ENCODE peak calls at places on chromosomes 13 and 19, in four cellular contexts. One of them, this sample, is unnamed.

GRCh38 chr13:94947392-94947791 is 235.0 kb upstream of the SOX21 start:
- DNase-seq in HepG2: no peak
- DNase-seq in A549: no peak
- DNase-seq in K562: no peak
- DNase-seq in this sample: no peak

GRCh38 chr13:44906758-44907157 is 82.5 kb downstream of the NUFIP1 start:
- DNase-seq in K562: no peak
- DNase-seq in A549: no peak
- DNase-seq in HepG2: no peak
- DNase-seq in this sample: no peak

GRCh38 chr13:80400834-80401450 is 60.0 kb upstream of the SPRY2 start:
- DNase-seq in A549: no peak
- DNase-seq in K562: no peak
- DNase-seq in HepG2: no peak
- DNase-seq in this sample: peak

GRCh38 chr19:29263305-29264080 is 50.5 kb upstream of the UQCRFS1 start:
- DNase-seq in A549: peak
- DNase-seq in K562: peak
- DNase-seq in HepG2: peak
- DNase-seq in this sample: no peak

GRCh38 chr19:15995536-15995935 is 46.7 kb downstream of the OR10H4 start:
- DNase-seq in HepG2: no peak
- DNase-seq in A549: no peak
- DNase-seq in K562: no peak
- DNase-seq in this sample: no peak

GRCh38 chr19:48400018-48400742 is 6.7 kb downstream of the GRIN2D start:
- DNase-seq in A549: peak
- DNase-seq in HepG2: peak
- DNase-seq in K562: peak
- DNase-seq in this sample: no peak

GRCh38 chr13:78595819-78596700 is 7.3 kb downstream of the POU4F1 start:
- DNase-seq in K562: no peak
- DNase-seq in HepG2: peak
- DNase-seq in A549: peak
- DNase-seq in this sample: no peak

GRCh38 chr19:907183-907853 is 5.7 kb downstream of the R3HDM4 start:
- DNase-seq in K562: peak
- DNase-seq in A549: no peak
- DNase-seq in HepG2: no peak
- DNase-seq in this sample: no peak

GRCh38 chr13:41317243-41317642 is 6.2 kb downstream of the NAA16 start:
- DNase-seq in K562: no peak
- DNase-seq in A549: no peak
- DNase-seq in HepG2: no peak
- DNase-seq in this sample: no peak

GRCh38 chr19:43784981-43785808 is 4.4 kb upstream of the KCNN4 start:
- DNase-seq in A549: peak
- DNase-seq in HepG2: peak
- DNase-seq in K562: peak
- DNase-seq in this sample: no peak

GRCh38 chr13:100497394-100497793 is 91.2 kb downstream of the GGACT start:
- DNase-seq in HepG2: no peak
- DNase-seq in A549: no peak
- DNase-seq in K562: no peak
- DNase-seq in this sample: no peak

GRCh38 chr19:18439025-18439909 is 1.3 kb upstream of the ISYNA1 start:
- DNase-seq in A549: no peak
- DNase-seq in HepG2: peak
- DNase-seq in K562: no peak
- DNase-seq in this sample: no peak

GRCh38 chr13:94712812-94713555 is 639 bp upstream of the SOX21 start:
- DNase-seq in A549: no peak
- DNase-seq in K562: no peak
- DNase-seq in HepG2: no peak
- DNase-seq in this sample: no peak

GRCh38 chr19:3467437-3468198 is 12.7 kb downstream of the SMIM24 start:
- DNase-seq in A549: no peak
- DNase-seq in K562: peak
- DNase-seq in HepG2: no peak
- DNase-seq in this sample: no peak

GRCh38 chr13:44904982-44905381 is 84.3 kb downstream of the NUFIP1 start:
- DNase-seq in HepG2: no peak
- DNase-seq in A549: peak
- DNase-seq in K562: no peak
- DNase-seq in this sample: no peak

GRCh38 chr13:83890358-83890757 is 8.1 kb upstream of the SLITRK1 start:
- DNase-seq in K562: no peak
- DNase-seq in HepG2: no peak
- DNase-seq in A549: no peak
- DNase-seq in this sample: no peak

GRCh38 chr13:36518707-36519106 is 86.4 kb downstream of the CCNA1 start:
- DNase-seq in A549: no peak
- DNase-seq in HepG2: no peak
- DNase-seq in K562: no peak
- DNase-seq in this sample: no peak

GRCh38 chr13:46885018-46885417 is 11.8 kb downstream of the HTR2A start:
- DNase-seq in K562: no peak
- DNase-seq in HepG2: no peak
- DNase-seq in A549: no peak
- DNase-seq in this sample: no peak

GRCh38 chr13:67221630-67222226 is 8.4 kb downstream of the PCDH9 start:
- DNase-seq in K562: no peak
- DNase-seq in A549: no peak
- DNase-seq in HepG2: no peak
- DNase-seq in this sample: no peak

GRCh38 chr19:679418-680286 is 3.5 kb downstream of the FSTL3 start:
- DNase-seq in A549: peak
- DNase-seq in HepG2: no peak
- DNase-seq in K562: peak
- DNase-seq in this sample: no peak

DNA sequence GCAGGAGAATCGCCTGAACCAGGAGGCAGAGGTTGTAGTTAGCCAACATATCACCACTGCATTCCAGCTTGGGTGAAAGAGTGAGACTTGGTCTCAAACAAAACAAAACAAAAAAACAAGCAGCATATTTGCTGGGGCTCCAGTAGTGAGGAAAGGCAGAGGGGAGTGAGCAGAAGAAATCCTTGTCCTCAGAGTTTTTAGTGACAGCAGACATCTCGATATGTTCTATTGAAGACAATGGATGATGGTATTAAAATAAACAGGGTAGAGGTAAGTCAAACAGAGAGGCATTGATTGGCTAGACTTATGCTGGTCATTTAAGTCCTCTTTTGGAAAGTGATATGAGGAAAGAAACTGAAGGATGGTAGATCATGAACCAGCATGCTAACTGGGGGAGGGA is 19.0 kb downstream of the NLRP7 start:
- DNase-seq in A549: no peak
- DNase-seq in HepG2: no peak
- DNase-seq in K562: peak
- DNase-seq in this sample: no peak
- TF ChIP-seq ESRRA in A549: no peak
- TF ChIP-seq ESRRA in HepG2: no peak
- TF ChIP-seq ESRRA in K562: no peak
- TF ChIP-seq ESRRA in this sample: no peak

DNA sequence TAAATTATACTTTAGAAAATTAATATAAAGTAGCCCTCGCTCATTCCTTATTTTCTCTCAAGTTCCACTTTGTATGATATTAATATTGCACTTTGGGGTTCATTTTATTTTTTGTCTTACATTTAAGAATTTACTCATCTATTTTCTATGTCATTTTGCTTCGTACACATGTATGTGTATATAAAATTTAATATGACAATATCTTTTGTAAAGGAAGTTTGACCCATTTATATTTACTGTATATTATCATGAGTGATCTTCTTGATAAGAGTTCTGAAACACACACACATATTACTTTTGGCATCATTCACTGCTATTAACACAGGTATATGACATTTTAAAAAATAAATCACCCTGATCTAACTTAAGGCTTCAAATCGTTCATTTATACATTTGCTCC is 83.1 kb downstream of the IRS2 start:
- DNase-seq in K562: no peak
- DNase-seq in A549: no peak
- DNase-seq in HepG2: no peak
- DNase-seq in this sample: no peak
- TF ChIP-seq RAD21 in K562: no peak
- TF ChIP-seq RAD21 in A549: no peak
- TF ChIP-seq RAD21 in HepG2: no peak
- TF ChIP-seq RAD21 in this sample: no peak

GRCh38 chr13:26456578-26457119 is 100.8 kb upstream of the WASF3 start:
- DNase-seq in A549: no peak
- DNase-seq in K562: no peak
- DNase-seq in HepG2: no peak
- DNase-seq in this sample: no peak
- TF ChIP-seq ESRRA in A549: no peak
- TF ChIP-seq ESRRA in K562: no peak
- TF ChIP-seq ESRRA in HepG2: no peak
- TF ChIP-seq ESRRA in this sample: no peak

GRCh38 chr13:76210262-76210661 is 574.1 kb downstream of the LMO7 start:
- DNase-seq in HepG2: no peak
- DNase-seq in K562: no peak
- DNase-seq in A549: no peak
- DNase-seq in this sample: no peak
- TF ChIP-seq RAD21 in HepG2: no peak
- TF ChIP-seq RAD21 in K562: no peak
- TF ChIP-seq RAD21 in A549: no peak
- TF ChIP-seq RAD21 in this sample: no peak

DNA sequence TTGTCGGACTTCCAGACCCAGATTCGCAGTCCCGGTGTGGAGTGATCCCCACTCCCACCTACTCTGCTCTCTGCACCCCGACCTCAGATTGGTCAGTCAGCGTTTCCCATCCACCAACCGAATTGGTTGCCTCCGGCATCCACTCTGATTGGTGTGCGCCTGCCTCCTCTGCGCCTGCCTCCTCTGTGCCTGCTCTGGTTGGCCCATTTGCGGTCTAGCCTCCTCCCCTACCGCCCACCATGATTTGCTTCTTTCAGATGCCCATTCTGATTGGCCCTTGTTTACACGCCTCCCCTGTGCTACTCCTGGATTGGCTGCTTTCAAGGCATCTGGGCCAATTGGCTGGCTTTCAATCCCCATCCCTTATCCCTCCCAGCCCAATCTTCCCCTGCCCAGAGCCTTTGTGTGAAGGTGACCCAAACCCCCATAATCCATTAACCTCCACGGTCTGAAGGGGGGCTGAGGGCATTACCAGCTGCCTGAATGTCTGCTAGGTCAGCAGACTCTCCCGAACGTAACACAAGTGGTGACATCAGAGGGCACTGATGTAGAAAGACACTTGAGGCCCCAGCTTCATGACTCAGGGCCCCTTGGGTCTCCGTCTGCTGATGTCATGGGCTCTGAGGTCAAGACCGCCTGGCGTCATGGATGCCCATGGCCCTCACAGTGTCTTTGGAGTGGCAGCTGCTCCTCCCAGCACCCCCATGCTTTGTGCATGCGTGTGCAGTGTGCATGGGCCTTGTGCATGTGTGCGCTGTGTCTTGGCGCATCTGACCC is 80.5 kb downstream of the MAP4K1 start:
- DNase-seq in A549: no peak
- DNase-seq in K562: no peak
- DNase-seq in HepG2: no peak
- DNase-seq in this sample: no peak
- TF ChIP-seq ESRRA in A549: no peak
- TF ChIP-seq ESRRA in K562: no peak
- TF ChIP-seq ESRRA in HepG2: no peak
- TF ChIP-seq ESRRA in this sample: no peak

GRCh38 chr19:19460761-19461265 is 54.5 kb downstream of the TSSK6 start:
- DNase-seq in K562: no peak
- DNase-seq in HepG2: no peak
- DNase-seq in A549: no peak
- DNase-seq in this sample: no peak
- TF ChIP-seq RAD21 in K562: no peak
- TF ChIP-seq RAD21 in HepG2: no peak
- TF ChIP-seq RAD21 in A549: no peak
- TF ChIP-seq RAD21 in this sample: no peak

GRCh38 chr19:52910648-52911047 is 12.6 kb downstream of the ZNF888 start:
- DNase-seq in K562: no peak
- DNase-seq in HepG2: no peak
- DNase-seq in A549: no peak
- DNase-seq in this sample: no peak
- TF ChIP-seq ESRRA in K562: no peak
- TF ChIP-seq ESRRA in HepG2: no peak
- TF ChIP-seq ESRRA in A549: no peak
- TF ChIP-seq ESRRA in this sample: no peak

DNA sequence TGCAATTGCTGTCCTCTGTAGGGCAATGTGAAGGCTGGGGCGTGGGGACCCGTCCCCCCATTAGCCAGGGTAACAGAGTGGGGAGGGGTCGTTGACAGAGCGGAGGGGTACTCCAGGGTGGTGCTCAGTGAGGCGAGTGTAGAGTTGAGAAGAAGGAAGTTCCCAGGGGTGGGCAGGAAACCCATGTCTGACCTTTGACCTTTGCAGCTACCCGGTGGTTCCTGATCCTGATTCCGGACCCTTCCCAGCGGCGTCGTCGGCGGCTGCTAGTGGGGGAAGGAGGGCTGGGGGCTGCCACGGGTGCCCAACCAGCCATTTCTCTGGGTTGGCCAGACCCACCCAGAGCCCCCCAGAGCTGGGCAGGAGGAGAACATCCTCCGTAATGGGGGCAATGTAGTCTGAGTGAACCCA is 2.1 kb upstream of the PLVAP start:
- DNase-seq in HepG2: no peak
- DNase-seq in K562: peak
- DNase-seq in A549: no peak
- DNase-seq in this sample: no peak
- TF ChIP-seq RAD21 in HepG2: no peak
- TF ChIP-seq RAD21 in K562: no peak
- TF ChIP-seq RAD21 in A549: no peak
- TF ChIP-seq RAD21 in this sample: no peak

GRCh38 chr13:26095846-26096245 is 44.0 kb upstream of the SHISA2 start:
- DNase-seq in A549: no peak
- DNase-seq in HepG2: no peak
- DNase-seq in K562: no peak
- DNase-seq in this sample: no peak
- TF ChIP-seq ESRRA in A549: no peak
- TF ChIP-seq ESRRA in HepG2: no peak
- TF ChIP-seq ESRRA in K562: no peak
- TF ChIP-seq ESRRA in this sample: no peak

GRCh38 chr13:48969685-48970084 is 6.0 kb upstream of the FNDC3A start:
- DNase-seq in HepG2: no peak
- DNase-seq in K562: no peak
- DNase-seq in A549: no peak
- DNase-seq in this sample: no peak
- TF ChIP-seq RAD21 in HepG2: no peak
- TF ChIP-seq RAD21 in K562: no peak
- TF ChIP-seq RAD21 in A549: no peak
- TF ChIP-seq RAD21 in this sample: no peak